ENCODE peak calls at places on chromosome 15, in nine cellular contexts. G, Z, L, S, R, X, Q, V and O are unnamed samples.

GRCh38 chr15:43808960-43809678 is 8.7 kb downstream of the HYPK start:
- DNase-seq in R (no peak), S (no peak), G (no peak), L (no peak), Z (no peak), V (no peak), Q (no peak), X (peak; percentile 45), O (peak; percentile 65)

GRCh38 chr15:93826798-93827197 is 404.6 kb upstream of the MCTP2 start:
- DNase-seq in L (no peak), X (no peak), V (no peak), R (no peak), Q (no peak), S (no peak), Z (no peak), G (no peak), O (no peak)

GRCh38 chr15:90859234-90860131 is 8.9 kb upstream of the FURIN start:
- DNase-seq in R (no peak), L (no peak), Q (no peak), V (no peak), X (no peak), Z (no peak), G (no peak), S (no peak), O (no peak)

GRCh38 chr15:69648215-69648614 is 195.6 kb downstream of the RPLP1 start:
- DNase-seq in S (no peak), R (no peak), Z (no peak), V (no peak), L (no peak), G (no peak), Q (peak; percentile 51), X (no peak), O (no peak)

GRCh38 chr15:63967616-63968015 is 78.7 kb downstream of the DAPK2 start:
- DNase-seq in R (no peak), Z (no peak), S (no peak), V (no peak), G (no peak), X (no peak), L (no peak), Q (no peak), O (no peak)

GRCh38 chr15:69722924-69723323 is 270.3 kb downstream of the RPLP1 start:
- DNase-seq in Q (no peak), L (no peak), R (no peak), G (no peak), Z (no peak), V (no peak), X (no peak), S (no peak), O (no peak)

GRCh38 chr15:43212299-43212698 is 8.5 kb downstream of the EPB42 start:
- DNase-seq in L (no peak), S (no peak), V (no peak), Q (no peak), Z (no peak), R (no peak), X (no peak), G (no peak), O (no peak)

GRCh38 chr15:100902436-100903190 is 16.5 kb upstream of the LRRK1 start:
- DNase-seq in Z (peak; percentile 55), Q (no peak), X (no peak), V (no peak), R (peak; percentile 77), L (peak; percentile 56), G (no peak), S (peak; percentile 23), O (peak; percentile 21)

GRCh38 chr15:65962187-65962586 is 92.9 kb downstream of the RAB11A start:
- DNase-seq in Q (no peak), G (no peak), V (no peak), Z (no peak), L (no peak), X (no peak), R (no peak), S (no peak), O (no peak)

GRCh38 chr15:96300808-96301207 is 29.7 kb upstream of the NR2F2 start:
- DNase-seq in G (no peak), X (no peak), Q (no peak), Z (no peak), V (no peak), S (no peak), L (no peak), R (no peak), O (no peak)

GRCh38 chr15:51842852-51843737 is 13.6 kb downstream of the TMOD3 start:
- DNase-seq in V (no peak), S (no peak), L (no peak), X (peak; percentile 25), Z (no peak), R (peak; percentile 89), Q (no peak), G (peak; percentile 82), O (no peak)

GRCh38 chr15:96254168-96254567 is 76.3 kb upstream of the NR2F2 start:
- DNase-seq in G (no peak), Z (no peak), Q (no peak), R (no peak), V (no peak), X (no peak), S (no peak), L (no peak), O (no peak)

GRCh38 chr15:99509686-99510461 is 55.9 kb upstream of the MEF2A start:
- DNase-seq in R (no peak), L (no peak), S (no peak), Q (no peak), G (no peak), Z (no peak), X (no peak), V (no peak), O (no peak)

GRCh38 chr15:29675791-29676301 is 146.4 kb downstream of the TJP1 start:
- DNase-seq in Q (no peak), V (no peak), G (no peak), X (no peak), L (no peak), R (no peak), S (no peak), Z (peak; percentile 80), O (no peak)

GRCh38 chr15:101386967-101387366 is 91.9 kb upstream of the SNRPA1 start:
- DNase-seq in L (no peak), S (no peak), R (no peak), X (no peak), Z (no peak), V (no peak), Q (no peak), G (no peak), O (no peak)

GRCh38 chr15:52368402-52368801 is 72.8 kb upstream of the MYO5C start:
- DNase-seq in S (no peak), G (no peak), Q (no peak), V (no peak), R (no peak), X (no peak), L (no peak), Z (no peak), O (no peak)

GRCh38 chr15:62068071-62068786 is 1.5 kb downstream of the C2CD4A start:
- DNase-seq in L (no peak), S (no peak), V (peak; percentile 47), Z (no peak), Q (no peak), G (no peak), R (no peak), X (peak; percentile 57), O (peak; percentile 44)

GRCh38 chr15:63072023-63072650 is 29.6 kb downstream of the TPM1 start:
- DNase-seq in L (no peak), R (no peak), Q (no peak), G (no peak), V (no peak), Z (no peak), X (no peak), S (no peak), O (no peak)

GRCh38 chr15:68227806-68228142 is 1.8 kb downstream of the CLN6 start:
- DNase-seq in Z (no peak), G (no peak), X (peak; percentile 19), V (no peak), Q (peak; percentile 57), S (no peak), R (no peak), L (no peak), O (no peak)

GRCh38 chr15:70854669-70854976 is 666 bp upstream of the LARP6 start:
- DNase-seq in R (peak; percentile 54), L (no peak), Q (no peak), V (no peak), G (no peak), Z (peak; percentile 28), S (no peak), X (no peak), O (no peak)

GRCh38 chr15:94965593-94965992 is 734.2 kb downstream of the MCTP2 start:
- DNase-seq in X (no peak), S (no peak), R (no peak), Q (no peak), G (no peak), V (no peak), L (no peak), Z (no peak), O (no peak)

GRCh38 chr15:77696006-77696631 is 63.4 kb upstream of the LINGO1 start:
- DNase-seq in R (no peak), L (no peak), Q (no peak), V (no peak), G (no peak), X (no peak), S (no peak), Z (no peak), O (no peak)

GRCh38 chr15:66945286-66945685 is 120.1 kb upstream of the SMAD3 start:
- DNase-seq in X (no peak), R (no peak), V (no peak), G (no peak), Q (no peak), S (no peak), Z (no peak), L (no peak), O (no peak)

GRCh38 chr15:79431636-79432344 is at the start of gene MINAR1:
- DNase-seq in G (no peak), R (no peak), X (peak; percentile 50), Q (peak; percentile 76), L (no peak), S (no peak), V (peak; percentile 66), Z (no peak), O (peak; percentile 50)
- TF ChIP-seq CTCF in G (no peak), R (peak; percentile 39), X (no peak), Q (peak; percentile 52), L (peak; percentile 8), S (no peak), V (peak; percentile 52), Z (peak; percentile 38), O (no peak)

GRCh38 chr15:50166216-50166615 is 15.8 kb upstream of the SLC27A2 start:
- DNase-seq in V (no peak), R (peak; percentile 65), L (peak; percentile 60), S (no peak), X (no peak), Q (no peak), Z (no peak), G (no peak), O (no peak)
- TF ChIP-seq CTCF in V (no peak), R (peak; percentile 32), L (no peak), S (no peak), X (no peak), Q (no peak), Z (no peak), G (no peak), O (no peak)

GRCh38 chr15:26864664-26865191 is 2.1 kb upstream of the GABRA5 start:
- DNase-seq in G (no peak), V (no peak), R (no peak), X (no peak), Q (no peak), Z (peak; percentile 33), S (no peak), L (peak; percentile 4), O (no peak)
- TF ChIP-seq CTCF in G (no peak), V (peak; percentile 75), R (peak; percentile 67), X (no peak), Q (peak; percentile 84), Z (peak; percentile 64), S (no peak), L (peak; percentile 61), O (no peak)

GRCh38 chr15:72770673-72771328 is 12.8 kb downstream of the ADPGK start:
- DNase-seq in G (no peak), Q (no peak), X (no peak), L (no peak), R (no peak), S (no peak), Z (no peak), V (no peak), O (no peak)
- TF ChIP-seq CTCF in G (no peak), Q (peak; percentile 49), X (no peak), L (no peak), R (peak; percentile 31), S (no peak), Z (peak; percentile 39), V (peak; percentile 28), O (no peak)